ENCODE peak calls at places on chromosome 10, in four cellular contexts. One of them, this sample, is unnamed. For H3K36me3, the result is how much of the 10 kb centered on the place peaks cover.

GRCh38 chr10:86285136-86285790 is 81.3 kb downstream of the GRID1 start:
- DNase-seq in cardiac muscle cell: no peak
- DNase-seq in neuronal stem cell: no peak
- DNase-seq in psoas muscle: no peak
- DNase-seq in this sample: no peak

GRCh38 chr10:115827650-115828049 is 445.4 kb downstream of the GFRA1 start:
- DNase-seq in cardiac muscle cell: peak
- DNase-seq in psoas muscle: no peak
- DNase-seq in neuronal stem cell: no peak
- DNase-seq in this sample: peak

GRCh38 chr10:17835688-17836087 is 26.5 kb downstream of the MRC1 start:
- DNase-seq in psoas muscle: no peak
- DNase-seq in neuronal stem cell: no peak
- DNase-seq in cardiac muscle cell: peak
- DNase-seq in this sample: peak

GRCh38 chr10:33265621-33266020 is 68.8 kb downstream of the NRP1 start:
- DNase-seq in cardiac muscle cell: no peak
- DNase-seq in neuronal stem cell: no peak
- DNase-seq in psoas muscle: no peak
- DNase-seq in this sample: no peak

GRCh38 chr10:102628451-102628911 is 15.8 kb upstream of the TRIM8 start:
- DNase-seq in neuronal stem cell: no peak
- DNase-seq in psoas muscle: peak
- DNase-seq in cardiac muscle cell: peak
- DNase-seq in this sample: no peak

GRCh38 chr10:32582946-32583345 is 137.0 kb downstream of the CCDC7 start:
- DNase-seq in cardiac muscle cell: no peak
- DNase-seq in psoas muscle: no peak
- DNase-seq in neuronal stem cell: no peak
- DNase-seq in this sample: no peak

GRCh38 chr10:2111936-2112335 is 374.6 kb upstream of the ADARB2 start:
- DNase-seq in cardiac muscle cell: no peak
- DNase-seq in neuronal stem cell: no peak
- DNase-seq in psoas muscle: no peak
- DNase-seq in this sample: no peak

GRCh38 chr10:122648599-122649428 is 50.8 kb downstream of the C10orf120 start:
- DNase-seq in neuronal stem cell: peak
- DNase-seq in psoas muscle: peak
- DNase-seq in cardiac muscle cell: peak
- DNase-seq in this sample: peak

GRCh38 chr10:11825796-11826414 is 2.7 kb downstream of the PROSER2 start:
- DNase-seq in psoas muscle: no peak
- DNase-seq in cardiac muscle cell: peak
- DNase-seq in neuronal stem cell: no peak
- DNase-seq in this sample: no peak

GRCh38 chr10:103197177-103197576 is 4.1 kb upstream of the NT5C2 start:
- DNase-seq in psoas muscle: peak
- DNase-seq in neuronal stem cell: no peak
- DNase-seq in cardiac muscle cell: peak
- DNase-seq in this sample: peak

GRCh38 chr10:63421591-63421990 is 44.2 kb downstream of the JMJD1C start:
- DNase-seq in neuronal stem cell: no peak
- DNase-seq in cardiac muscle cell: no peak
- DNase-seq in psoas muscle: no peak
- DNase-seq in this sample: no peak

GRCh38 chr10:43362191-43362839 is 9.1 kb upstream of the FXYD4 start:
- DNase-seq in psoas muscle: peak
- DNase-seq in cardiac muscle cell: peak
- DNase-seq in neuronal stem cell: peak
- DNase-seq in this sample: peak

GRCh38 chr10:86686972-86687371 is 18.7 kb downstream of the LDB3 start:
- DNase-seq in psoas muscle: peak
- DNase-seq in neuronal stem cell: no peak
- DNase-seq in cardiac muscle cell: no peak
- DNase-seq in this sample: no peak

GRCh38 chr10:86287966-86288579 is 78.5 kb downstream of the GRID1 start:
- DNase-seq in cardiac muscle cell: no peak
- DNase-seq in neuronal stem cell: no peak
- DNase-seq in psoas muscle: no peak
- DNase-seq in this sample: no peak

GRCh38 chr10:106571216-106571954 is 593.1 kb downstream of the SORCS1 start:
- DNase-seq in cardiac muscle cell: peak
- DNase-seq in psoas muscle: no peak
- DNase-seq in neuronal stem cell: peak
- DNase-seq in this sample: peak

GRCh38 chr10:27792191-27792590 is 46.6 kb upstream of the MKX start:
- DNase-seq in psoas muscle: no peak
- DNase-seq in cardiac muscle cell: no peak
- DNase-seq in neuronal stem cell: no peak
- DNase-seq in this sample: no peak

GRCh38 chr10:61662794-61663259 is at the start of gene CABCOCO1:
- DNase-seq in neuronal stem cell: peak
- DNase-seq in psoas muscle: peak
- DNase-seq in cardiac muscle cell: peak
- DNase-seq in this sample: peak

GRCh38 chr10:3570855-3571266 is 214.1 kb downstream of the KLF6 start:
- DNase-seq in psoas muscle: peak
- DNase-seq in cardiac muscle cell: peak
- DNase-seq in neuronal stem cell: no peak
- DNase-seq in this sample: peak

GRCh38 chr10:803041-803741 is 113.7 kb upstream of the DIP2C start:
- DNase-seq in cardiac muscle cell: no peak
- DNase-seq in neuronal stem cell: no peak
- DNase-seq in psoas muscle: no peak
- DNase-seq in this sample: no peak

GRCh38 chr10:98410135-98410743 is 4.7 kb downstream of the PYROXD2 start:
- DNase-seq in neuronal stem cell: no peak
- DNase-seq in psoas muscle: no peak
- DNase-seq in cardiac muscle cell: no peak
- DNase-seq in this sample: no peak

GRCh38 chr10:130078120-130078519 is 32.5 kb downstream of the C10orf143 start:
- DNase-seq in neuronal stem cell: no peak
- DNase-seq in cardiac muscle cell: no peak
- DNase-seq in psoas muscle: no peak
- DNase-seq in this sample: no peak

DNA sequence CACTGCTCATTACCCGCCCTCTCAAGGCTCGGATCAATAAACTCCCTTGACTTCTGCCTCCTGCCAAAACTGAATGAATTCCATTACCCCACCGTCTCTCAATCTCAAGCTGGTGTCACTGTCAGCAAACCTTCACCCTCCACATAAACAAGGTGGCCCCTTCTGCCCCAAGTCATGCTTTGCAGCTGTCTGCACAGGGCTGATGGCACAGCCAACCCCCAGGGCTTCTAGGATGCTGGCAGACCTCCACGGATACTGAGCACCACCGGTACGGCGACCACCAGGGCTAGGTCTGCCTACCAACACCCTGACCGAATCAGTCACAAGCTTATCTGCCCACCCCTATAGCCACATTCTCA is 46.1 kb downstream of the PARD3 start:
- DNase-seq in neuronal stem cell: no peak
- DNase-seq in cardiac muscle cell: no peak
- DNase-seq in psoas muscle: no peak
- DNase-seq in this sample: no peak
- H3K4me3 ChIP-seq in neuronal stem cell: no peak
- H3K4me3 ChIP-seq in cardiac muscle cell: no peak
- H3K4me3 ChIP-seq in psoas muscle: peak
- H3K4me3 ChIP-seq in this sample: peak

GRCh38 chr10:87961314-87961713 is 97.9 kb downstream of the PTEN start:
- DNase-seq in psoas muscle: no peak
- DNase-seq in cardiac muscle cell: peak
- DNase-seq in neuronal stem cell: no peak
- DNase-seq in this sample: no peak
- H3K36me3 ChIP-seq in psoas muscle: half or more
- H3K36me3 ChIP-seq in cardiac muscle cell: under half
- H3K36me3 ChIP-seq in neuronal stem cell: half or more
- H3K36me3 ChIP-seq in this sample: under half

GRCh38 chr10:10798021-10798420 is 219.7 kb upstream of the CELF2 start:
- DNase-seq in neuronal stem cell: peak
- DNase-seq in cardiac muscle cell: peak
- DNase-seq in psoas muscle: no peak
- DNase-seq in this sample: no peak
- H3K4me3 ChIP-seq in neuronal stem cell: no peak
- H3K4me3 ChIP-seq in cardiac muscle cell: no peak
- H3K4me3 ChIP-seq in psoas muscle: peak
- H3K4me3 ChIP-seq in this sample: no peak

DNA sequence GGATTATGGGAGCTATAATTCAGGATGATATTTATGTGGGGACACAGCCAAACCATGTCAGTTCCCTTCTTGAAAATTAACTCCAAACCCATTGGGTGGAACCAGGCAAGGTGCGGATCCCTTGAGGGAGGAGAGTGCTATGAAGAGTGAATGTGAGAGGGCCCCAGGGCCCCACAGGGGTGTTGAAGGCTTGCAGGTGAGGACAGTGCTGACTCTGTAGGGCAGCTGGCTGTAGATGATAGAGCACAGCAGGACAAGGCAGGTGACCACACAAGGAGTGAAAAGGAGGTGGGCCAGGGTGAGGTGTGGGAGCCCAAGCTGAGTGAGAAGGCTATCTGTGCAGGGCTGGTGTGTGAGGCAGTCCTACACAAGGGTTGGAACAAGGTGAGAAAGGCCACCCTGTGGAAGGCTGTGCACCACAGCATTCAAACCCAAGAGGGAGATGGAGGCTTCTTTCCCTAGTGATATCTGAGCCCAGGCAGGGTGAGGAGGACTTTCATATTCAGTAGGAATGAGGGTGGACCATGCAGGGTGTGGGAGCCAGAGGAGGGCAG is 746.0 kb upstream of the CELF2 start:
- DNase-seq in psoas muscle: no peak
- DNase-seq in cardiac muscle cell: no peak
- DNase-seq in neuronal stem cell: no peak
- DNase-seq in this sample: no peak
- H3K36me3 ChIP-seq in psoas muscle: under half
- H3K36me3 ChIP-seq in cardiac muscle cell: under half
- H3K36me3 ChIP-seq in neuronal stem cell: under half
- H3K36me3 ChIP-seq in this sample: under half

GRCh38 chr10:72611783-72612182 is 14.1 kb downstream of the MICU1 start:
- DNase-seq in cardiac muscle cell: peak
- DNase-seq in neuronal stem cell: no peak
- DNase-seq in psoas muscle: no peak
- DNase-seq in this sample: no peak
- H3K4me3 ChIP-seq in cardiac muscle cell: no peak
- H3K4me3 ChIP-seq in neuronal stem cell: no peak
- H3K4me3 ChIP-seq in psoas muscle: peak
- H3K4me3 ChIP-seq in this sample: no peak

GRCh38 chr10:95648138-95648537 is 8.4 kb downstream of the ALDH18A1 start:
- DNase-seq in psoas muscle: no peak
- DNase-seq in neuronal stem cell: no peak
- DNase-seq in cardiac muscle cell: no peak
- DNase-seq in this sample: no peak
- H3K36me3 ChIP-seq in psoas muscle: under half
- H3K36me3 ChIP-seq in neuronal stem cell: half or more
- H3K36me3 ChIP-seq in cardiac muscle cell: under half
- H3K36me3 ChIP-seq in this sample: half or more

GRCh38 chr10:14573666-14574261 is 200.9 kb downstream of the FAM107B start:
- DNase-seq in psoas muscle: no peak
- DNase-seq in cardiac muscle cell: peak
- DNase-seq in neuronal stem cell: no peak
- DNase-seq in this sample: peak

GRCh38 chr10:14574291-14574690 is 200.4 kb downstream of the FAM107B start:
- DNase-seq in neuronal stem cell: no peak
- DNase-seq in cardiac muscle cell: no peak
- DNase-seq in psoas muscle: no peak
- DNase-seq in this sample: no peak

GRCh38 chr10:14569274-14570060 is 205.2 kb downstream of the FAM107B start:
- DNase-seq in neuronal stem cell: no peak
- DNase-seq in cardiac muscle cell: no peak
- DNase-seq in psoas muscle: no peak
- DNase-seq in this sample: no peak

GRCh38 chr10:14570800-14571199 is 203.9 kb downstream of the FAM107B start:
- DNase-seq in cardiac muscle cell: no peak
- DNase-seq in psoas muscle: no peak
- DNase-seq in neuronal stem cell: no peak
- DNase-seq in this sample: no peak

DNA sequence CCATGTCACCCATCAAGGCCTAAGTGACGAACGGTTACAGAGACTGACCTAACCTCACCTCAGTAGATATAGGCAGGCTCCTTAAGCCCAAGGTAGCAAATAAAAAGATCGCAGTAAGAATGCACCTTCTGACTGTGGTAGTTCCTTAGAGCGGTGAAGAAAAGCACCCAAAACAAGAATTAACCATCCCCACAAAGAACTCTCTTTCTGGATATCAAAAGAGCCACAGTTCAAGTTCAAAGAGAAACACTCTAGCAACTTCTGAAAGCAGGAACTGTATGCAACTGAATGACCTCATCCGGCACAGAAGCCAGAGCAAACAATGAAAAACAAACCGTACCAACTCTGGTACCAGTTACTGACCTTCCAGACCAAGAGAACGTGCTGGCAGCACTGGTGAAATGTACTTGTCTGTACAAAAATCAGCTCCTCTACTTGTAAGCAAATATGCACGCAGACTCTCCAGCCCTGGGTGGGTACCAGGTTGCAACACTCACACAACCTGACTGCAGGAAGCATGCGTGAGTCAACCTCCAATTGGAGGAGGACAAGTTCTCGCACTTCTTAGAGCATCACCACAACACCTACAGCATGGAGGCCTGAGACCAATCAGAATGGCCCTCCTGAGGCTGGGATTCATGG is 202.7 kb downstream of the FAM107B start:
- DNase-seq in cardiac muscle cell: peak
- DNase-seq in neuronal stem cell: no peak
- DNase-seq in psoas muscle: no peak
- DNase-seq in this sample: peak
- H3K4me3 ChIP-seq in cardiac muscle cell: no peak
- H3K4me3 ChIP-seq in neuronal stem cell: no peak
- H3K4me3 ChIP-seq in psoas muscle: no peak
- H3K4me3 ChIP-seq in this sample: no peak

GRCh38 chr10:114453576-114453975 is 49.3 kb upstream of the AFAP1L2 start:
- DNase-seq in cardiac muscle cell: no peak
- DNase-seq in psoas muscle: no peak
- DNase-seq in neuronal stem cell: no peak
- DNase-seq in this sample: no peak

GRCh38 chr10:114458955-114459354 is 54.7 kb upstream of the AFAP1L2 start:
- DNase-seq in neuronal stem cell: no peak
- DNase-seq in psoas muscle: peak
- DNase-seq in cardiac muscle cell: peak
- DNase-seq in this sample: peak

GRCh38 chr10:114458216-114458615 is 53.9 kb upstream of the AFAP1L2 start:
- DNase-seq in neuronal stem cell: no peak
- DNase-seq in cardiac muscle cell: no peak
- DNase-seq in psoas muscle: no peak
- DNase-seq in this sample: no peak
- H3K36me3 ChIP-seq in neuronal stem cell: half or more
- H3K36me3 ChIP-seq in cardiac muscle cell: under half
- H3K36me3 ChIP-seq in psoas muscle: under half
- H3K36me3 ChIP-seq in this sample: under half

DNA sequence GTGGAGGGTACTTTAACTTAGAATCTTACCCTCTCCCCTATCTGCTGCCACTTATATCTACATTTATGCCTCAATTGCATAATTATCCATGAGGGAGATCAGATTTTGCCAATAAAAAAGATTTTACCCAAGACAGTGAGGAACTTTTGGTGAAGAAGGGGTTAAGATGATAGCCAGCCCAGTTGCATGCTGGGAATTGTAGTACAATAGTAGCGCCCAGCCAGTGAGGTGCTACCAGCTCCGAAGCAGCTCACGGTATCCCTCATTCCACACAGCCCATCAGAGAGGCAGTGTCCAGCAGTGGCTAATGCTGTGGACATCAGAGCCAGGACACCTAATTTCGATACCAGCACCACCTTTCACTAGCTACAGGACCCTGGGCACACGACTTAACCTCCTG is 5.9 kb upstream of the LGI1 start:
- DNase-seq in cardiac muscle cell: peak
- DNase-seq in psoas muscle: no peak
- DNase-seq in neuronal stem cell: no peak
- DNase-seq in this sample: no peak
- H3K4me3 ChIP-seq in cardiac muscle cell: no peak
- H3K4me3 ChIP-seq in psoas muscle: peak
- H3K4me3 ChIP-seq in neuronal stem cell: no peak
- H3K4me3 ChIP-seq in this sample: no peak